ENCODE peak calls at places on chromosomes 2 and 18, in four cellular contexts. B is sigmoid colon, D is IMR-90, C is gastrocnemius medialis. P is an unnamed sample.

GRCh38 chr2:157790780-157791179 is 85.3 kb downstream of the ACVR1 start:
- DNase-seq in B (no peak), D (no peak), C (peak; percentile 46), P (no peak)

GRCh38 chr2:29878898-29879297 is 42.5 kb downstream of the ALK start:
- DNase-seq in B (no peak), D (no peak), C (no peak), P (no peak)

GRCh38 chr2:95526360-95527341 is 42.1 kb upstream of the TRIM43B start:
- DNase-seq in B (peak; percentile 78), D (peak; percentile 67), C (peak; percentile 9), P (no peak)

GRCh38 chr18:23198217-23198845 is 63.0 kb downstream of the CABLES1 start:
- DNase-seq in B (no peak), D (no peak), C (no peak), P (no peak)

GRCh38 chr2:26429779-26430654 is 28.3 kb downstream of the DRC1 start:
- DNase-seq in B (no peak), D (no peak), C (no peak), P (no peak)

GRCh38 chr18:75531212-75531850 is 103.8 kb upstream of the SMIM21 start:
- DNase-seq in B (no peak), D (peak; percentile 30), C (no peak), P (no peak)

GRCh38 chr2:235765181-235765820 is 271.5 kb downstream of the AGAP1 start:
- DNase-seq in B (peak; percentile 84), D (peak; percentile 73), C (no peak), P (no peak)

GRCh38 chr2:197909377-197909776 is 105.0 kb downstream of the PLCL1 start:
- DNase-seq in B (no peak), D (peak; percentile 97), C (no peak), P (no peak)

GRCh38 chr18:25827961-25828561 is 262.4 kb downstream of the SS18 start:
- DNase-seq in B (no peak), D (peak; percentile 45), C (no peak), P (no peak)

GRCh38 chr18:57772387-57772799 is 30.7 kb downstream of the ATP8B1 start:
- DNase-seq in B (no peak), D (no peak), C (peak; percentile 55), P (no peak)

GRCh38 chr2:84676295-84676694 is 160.0 kb downstream of the DNAH6 start:
- DNase-seq in B (no peak), D (peak; percentile 85), C (no peak), P (no peak)

GRCh38 chr2:102708847-102709559 is 52.8 kb upstream of the TMEM182 start:
- DNase-seq in B (no peak), D (peak; percentile 65), C (no peak), P (no peak)

GRCh38 chr2:239296020-239296932 is 104.5 kb downstream of the HDAC4 start:
- DNase-seq in B (peak; percentile 64), D (no peak), C (no peak), P (no peak)

GRCh38 chr2:45889053-45889452 is 237.6 kb downstream of the PRKCE start:
- DNase-seq in B (no peak), D (peak; percentile 52), C (no peak), P (peak; percentile 38)

GRCh38 chr2:73516033-73516432 is 126.2 kb downstream of the NAT8 start:
- DNase-seq in B (no peak), D (peak; percentile 12), C (no peak), P (no peak)

GRCh38 chr2:38540580-38541290 is 62.0 kb downstream of the HNRNPLL start:
- DNase-seq in B (peak; percentile 82), D (no peak), C (no peak), P (no peak)

GRCh38 chr18:9951022-9951859 is 37.4 kb downstream of the VAPA start:
- DNase-seq in B (no peak), D (peak; percentile 79), C (no peak), P (peak; percentile 77)

GRCh38 chr18:45879681-45880655 is 54.5 kb downstream of the SIGLEC15 start:
- DNase-seq in B (peak; percentile 86), D (peak; percentile 65), C (peak; percentile 4), P (peak; percentile 62)

GRCh38 chr2:170814551-170815245 is 2.0 kb upstream of the GAD1 start:
- DNase-seq in B (no peak), D (no peak), C (no peak), P (no peak)

GRCh38 chr18:48028716-48029115 is 98.3 kb upstream of the SMAD2 start:
- DNase-seq in B (peak; percentile 48), D (no peak), C (no peak), P (no peak)

GRCh38 chr2:132797551-132797950 is 127.5 kb upstream of the LYPD1 start:
- DNase-seq in B (no peak), D (peak; percentile 91), C (no peak), P (no peak)

GRCh38 chr2:56456791-56457190 is 273.0 kb downstream of the CCDC85A start:
- DNase-seq in B (no peak), D (no peak), C (no peak), P (no peak)

GRCh38 chr18:51196811-51197660 is 445 bp downstream of the MEX3C start:
- DNase-seq in B (peak; percentile 82), D (peak; percentile 51), C (peak; percentile 25), P (peak; percentile 76)

GRCh38 chr2:232872826-232873225 is 2.8 kb downstream of the SNORC start:
- DNase-seq in B (peak; percentile 64), D (no peak), C (no peak), P (no peak)

GRCh38 chr2:64212346-64212745 is 68.1 kb upstream of the PELI1 start:
- DNase-seq in B (no peak), D (peak; percentile 45), C (no peak), P (peak; percentile 97)

GRCh38 chr2:237878321-237879057 is 19.1 kb downstream of the RAMP1 start:
- DNase-seq in B (peak; percentile 62), D (no peak), C (no peak), P (no peak)

GRCh38 chr2:96404446-96405373 is 69.1 kb downstream of the NCAPH start:
- DNase-seq in B (no peak), D (no peak), C (peak; percentile 9), P (no peak)

GRCh38 chr2:128379021-128380005 is 60.6 kb upstream of the HS6ST1 start:
- DNase-seq in B (peak; percentile 88), D (peak; percentile 37), C (no peak), P (no peak)

GRCh38 chr2:2557448-2557847 is 226.4 kb upstream of the MYT1L start:
- DNase-seq in B (no peak), D (no peak), C (no peak), P (no peak)

GRCh38 chr2:235711527-235711926 is 217.7 kb downstream of the AGAP1 start:
- DNase-seq in B (peak; percentile 48), D (no peak), C (no peak), P (no peak)

GRCh38 chr2:222862068-222862914 is 1.5 kb downstream of the ACSL3 start:
- DNase-seq in B (no peak), D (peak; percentile 62), C (no peak), P (peak; percentile 33)

GRCh38 chr2:9423922-9424272 is 443 bp downstream of the CPSF3 start:
- DNase-seq in B (no peak), D (peak; percentile 34), C (no peak), P (peak; percentile 59)

GRCh38 chr2:197894751-197895274 is 90.4 kb downstream of the PLCL1 start:
- DNase-seq in B (no peak), D (no peak), C (no peak), P (no peak)

GRCh38 chr2:109124982-109125594 is 3.9 kb upstream of the SH3RF3 start:
- DNase-seq in B (no peak), D (no peak), C (no peak), P (peak; percentile 37)

GRCh38 chr2:205563646-205564045 is 118.7 kb upstream of the NRP2 start:
- DNase-seq in B (no peak), D (no peak), C (no peak), P (peak; percentile 42)

GRCh38 chr2:11101430-11101829 is 53.8 kb upstream of the SLC66A3 start:
- DNase-seq in B (no peak), D (no peak), C (no peak), P (no peak)

GRCh38 chr18:30999887-31000628 is 42.5 kb downstream of the DSC3 start:
- DNase-seq in B (no peak), D (no peak), C (no peak), P (no peak)

GRCh38 chr18:30997223-30997622 is 45.3 kb downstream of the DSC3 start:
- DNase-seq in B (no peak), D (no peak), C (no peak), P (no peak)

DNA sequence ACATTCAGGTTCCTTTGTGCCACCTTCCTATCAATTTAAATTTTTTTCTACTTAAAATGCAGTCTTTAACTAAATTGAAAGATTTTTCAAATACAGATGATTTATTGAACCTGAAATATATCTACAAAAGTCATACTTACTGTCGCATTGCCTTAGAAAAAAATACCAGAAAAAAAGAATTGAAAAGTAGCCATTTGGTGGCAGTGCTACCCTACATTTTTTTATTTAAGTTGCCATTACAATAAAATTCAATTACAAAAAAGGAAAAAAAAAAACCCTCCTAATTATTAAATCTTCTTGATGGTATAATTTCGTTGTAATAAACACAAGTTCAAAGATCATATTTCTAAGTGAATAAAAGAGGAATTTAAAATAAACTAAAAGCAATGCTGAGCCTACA is 43.4 kb downstream of the DSC3 start:
- DNase-seq in B (no peak), D (no peak), C (no peak), P (peak; percentile 28)
- TF ChIP-seq CTCF in B (no peak), D (peak; percentile 16), C (no peak), P (no peak)

DNA sequence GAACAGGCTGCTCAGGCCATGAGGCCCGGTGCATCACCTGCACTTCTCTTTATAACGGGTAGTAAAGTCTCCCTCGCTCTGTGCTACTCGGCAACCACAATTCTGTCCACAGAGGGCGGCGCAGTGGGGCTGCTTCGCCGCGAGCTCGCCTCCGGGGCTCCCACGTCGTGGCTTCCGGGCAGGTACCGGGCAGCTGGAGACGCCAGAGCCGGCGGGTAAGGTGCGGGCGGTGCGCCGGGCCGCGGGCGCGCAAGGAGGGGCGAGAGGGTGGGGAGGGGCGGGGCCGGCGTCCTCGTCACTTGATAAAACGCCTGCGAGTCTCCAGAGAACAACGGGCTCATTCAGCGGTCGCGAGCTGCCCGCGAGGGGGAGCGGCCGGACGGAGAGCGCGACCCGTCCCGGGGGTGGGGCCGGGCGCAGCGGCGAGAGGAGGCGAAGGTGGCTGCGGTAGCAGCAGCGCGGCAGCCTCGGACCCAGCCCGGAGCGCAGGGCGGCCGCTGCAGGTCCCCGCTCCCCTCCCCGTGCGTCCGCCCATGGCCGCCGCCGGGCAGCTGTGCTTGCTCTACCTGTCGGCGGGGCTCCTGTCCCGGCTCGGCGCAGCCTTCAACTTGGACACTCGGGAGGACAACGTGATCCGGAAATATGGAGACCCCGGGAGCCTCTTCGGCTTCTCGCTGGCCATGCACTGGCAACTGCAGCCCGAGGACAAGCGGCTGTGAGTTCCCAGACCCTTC is at the start of gene ITGA6:
- DNase-seq in B (no peak), D (peak; percentile 52), C (peak; percentile 49), P (peak; percentile 88)
- TF ChIP-seq POLR2A in B (peak; percentile 29), D (peak; percentile 37), C (peak; percentile 84), P (peak; percentile 51)

GRCh38 chr18:73895701-73896100 is 251.9 kb downstream of the FBXO15 start:
- DNase-seq in B (no peak), D (no peak), C (no peak), P (no peak)

GRCh38 chr18:73887801-73888200 is 259.8 kb downstream of the FBXO15 start:
- DNase-seq in B (no peak), D (no peak), C (no peak), P (no peak)

GRCh38 chr18:73893879-73894278 is 253.8 kb downstream of the FBXO15 start:
- DNase-seq in B (no peak), D (no peak), C (no peak), P (no peak)

GRCh38 chr18:73888565-73888964 is 259.1 kb downstream of the FBXO15 start:
- DNase-seq in B (no peak), D (no peak), C (no peak), P (no peak)

GRCh38 chr18:73891572-73892421 is 255.8 kb downstream of the FBXO15 start:
- DNase-seq in B (no peak), D (no peak), C (no peak), P (peak; percentile 4)
- TF ChIP-seq CTCF in B (no peak), D (no peak), C (no peak), P (no peak)

GRCh38 chr2:172311921-172312345 is 115.5 kb upstream of the ITGA6 start:
- DNase-seq in B (no peak), D (no peak), C (no peak), P (no peak)
- TF ChIP-seq POLR2A in B (no peak), D (no peak), C (no peak), P (no peak)